ENCODE peak calls at places on chromosomes 12 and 14, in seven cellular contexts. One of them, this sample, is unnamed.

GRCh38 chr14:88481794-88482193 is 73.0 kb downstream of the PTPN21 start:
- DNase-seq in heart left ventricle: peak; percentile 37
- DNase-seq in SK-N-SH: no peak
- DNase-seq in kidney: no peak
- DNase-seq in neural progenitor cell: no peak
- DNase-seq in CD8-positive, alpha-beta memory T cell: no peak
- DNase-seq in H9: no peak
- DNase-seq in this sample: no peak

GRCh38 chr12:6778212-6778570 is 5.9 kb downstream of the LAG3 start:
- DNase-seq in kidney: peak; percentile 84
- DNase-seq in heart left ventricle: peak; percentile 73
- DNase-seq in H9: peak; percentile 74
- DNase-seq in SK-N-SH: no peak
- DNase-seq in neural progenitor cell: peak; percentile 57
- DNase-seq in CD8-positive, alpha-beta memory T cell: no peak
- DNase-seq in this sample: no peak

GRCh38 chr12:88934163-88934747 is 354.0 kb upstream of the KITLG start:
- DNase-seq in CD8-positive, alpha-beta memory T cell: no peak
- DNase-seq in SK-N-SH: no peak
- DNase-seq in heart left ventricle: no peak
- DNase-seq in neural progenitor cell: no peak
- DNase-seq in kidney: no peak
- DNase-seq in H9: no peak
- DNase-seq in this sample: peak; percentile 71

GRCh38 chr14:98955036-98955740 is 316.8 kb downstream of the BCL11B start:
- DNase-seq in neural progenitor cell: no peak
- DNase-seq in kidney: no peak
- DNase-seq in H9: no peak
- DNase-seq in heart left ventricle: no peak
- DNase-seq in CD8-positive, alpha-beta memory T cell: no peak
- DNase-seq in SK-N-SH: no peak
- DNase-seq in this sample: no peak

GRCh38 chr12:104648746-104649145 is 192.0 kb downstream of the CHST11 start:
- DNase-seq in CD8-positive, alpha-beta memory T cell: no peak
- DNase-seq in neural progenitor cell: no peak
- DNase-seq in heart left ventricle: no peak
- DNase-seq in SK-N-SH: peak; percentile 39
- DNase-seq in H9: no peak
- DNase-seq in kidney: no peak
- DNase-seq in this sample: no peak

GRCh38 chr12:7512528-7512927 is 9.0 kb upstream of the CD163 start:
- DNase-seq in heart left ventricle: no peak
- DNase-seq in kidney: no peak
- DNase-seq in SK-N-SH: no peak
- DNase-seq in CD8-positive, alpha-beta memory T cell: no peak
- DNase-seq in H9: peak; percentile 52
- DNase-seq in neural progenitor cell: no peak
- DNase-seq in this sample: peak; percentile 39

GRCh38 chr12:53720946-53721345 is 6.3 kb downstream of the CALCOCO1 start:
- DNase-seq in kidney: no peak
- DNase-seq in CD8-positive, alpha-beta memory T cell: no peak
- DNase-seq in neural progenitor cell: no peak
- DNase-seq in SK-N-SH: no peak
- DNase-seq in heart left ventricle: no peak
- DNase-seq in H9: no peak
- DNase-seq in this sample: no peak

GRCh38 chr14:67971627-67972625 is 152.3 kb downstream of the RAD51B start:
- DNase-seq in kidney: no peak
- DNase-seq in SK-N-SH: peak; percentile 1
- DNase-seq in H9: no peak
- DNase-seq in heart left ventricle: no peak
- DNase-seq in CD8-positive, alpha-beta memory T cell: no peak
- DNase-seq in neural progenitor cell: no peak
- DNase-seq in this sample: peak; percentile 66

GRCh38 chr14:68924392-68925158 is 54.5 kb downstream of the ACTN1 start:
- DNase-seq in heart left ventricle: peak; percentile 59
- DNase-seq in SK-N-SH: no peak
- DNase-seq in kidney: no peak
- DNase-seq in neural progenitor cell: peak; percentile 58
- DNase-seq in H9: no peak
- DNase-seq in CD8-positive, alpha-beta memory T cell: no peak
- DNase-seq in this sample: no peak

GRCh38 chr12:42884116-42884515 is 294.6 kb upstream of the PRICKLE1 start:
- DNase-seq in CD8-positive, alpha-beta memory T cell: no peak
- DNase-seq in SK-N-SH: no peak
- DNase-seq in H9: no peak
- DNase-seq in kidney: no peak
- DNase-seq in heart left ventricle: no peak
- DNase-seq in neural progenitor cell: no peak
- DNase-seq in this sample: no peak

GRCh38 chr12:12403264-12404248 is 46.7 kb downstream of the BORCS5 start:
- DNase-seq in heart left ventricle: no peak
- DNase-seq in SK-N-SH: no peak
- DNase-seq in CD8-positive, alpha-beta memory T cell: no peak
- DNase-seq in H9: no peak
- DNase-seq in kidney: no peak
- DNase-seq in neural progenitor cell: no peak
- DNase-seq in this sample: no peak

GRCh38 chr12:52183544-52183910 is 8.3 kb downstream of the KRT80 start:
- DNase-seq in kidney: no peak
- DNase-seq in H9: no peak
- DNase-seq in SK-N-SH: no peak
- DNase-seq in heart left ventricle: no peak
- DNase-seq in neural progenitor cell: no peak
- DNase-seq in CD8-positive, alpha-beta memory T cell: no peak
- DNase-seq in this sample: no peak

DNA sequence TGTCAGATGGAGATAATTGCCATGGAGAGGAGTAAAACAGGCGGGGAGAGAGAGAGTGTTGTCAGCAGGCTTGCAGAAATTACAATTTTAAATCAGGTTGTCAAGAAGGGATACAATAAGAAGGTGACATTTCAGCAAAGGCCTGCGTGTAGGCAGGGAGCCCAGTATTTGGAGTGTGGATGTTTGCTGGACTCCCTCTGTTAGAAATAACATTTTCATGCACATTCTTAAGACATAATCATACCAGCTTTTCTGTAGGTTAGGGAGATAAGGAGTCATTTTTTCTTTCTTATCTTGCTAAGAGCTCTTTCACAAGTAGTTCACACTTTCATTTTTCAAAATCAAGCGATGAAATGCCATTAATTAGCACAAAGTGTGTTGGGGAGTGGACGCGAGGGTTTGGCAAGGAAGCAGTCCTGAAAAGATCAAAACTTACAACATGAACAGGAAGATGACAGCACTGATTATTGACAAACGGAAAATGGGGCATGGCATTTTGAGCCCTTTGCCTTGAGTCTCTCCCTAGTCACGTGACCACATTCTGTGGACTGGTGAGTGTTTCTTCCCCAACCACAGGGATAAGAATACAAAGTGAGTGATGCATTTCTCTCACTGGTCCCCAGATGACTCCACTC is 160.2 kb downstream of the DAD1 start:
- DNase-seq in CD8-positive, alpha-beta memory T cell: no peak
- DNase-seq in SK-N-SH: no peak
- DNase-seq in H9: no peak
- DNase-seq in heart left ventricle: no peak
- DNase-seq in neural progenitor cell: no peak
- DNase-seq in kidney: no peak
- DNase-seq in this sample: peak; percentile 62
- H3K27ac ChIP-seq in CD8-positive, alpha-beta memory T cell: no peak overlapping the region
- H3K27ac ChIP-seq in SK-N-SH: no peak overlapping the region
- H3K27ac ChIP-seq in H9: no peak overlapping the region
- H3K27ac ChIP-seq in heart left ventricle: peak overlapping the region; percentile 61
- H3K27ac ChIP-seq in neural progenitor cell: no peak overlapping the region
- H3K27ac ChIP-seq in kidney: no peak overlapping the region
- H3K27ac ChIP-seq in this sample: no peak overlapping the region

DNA sequence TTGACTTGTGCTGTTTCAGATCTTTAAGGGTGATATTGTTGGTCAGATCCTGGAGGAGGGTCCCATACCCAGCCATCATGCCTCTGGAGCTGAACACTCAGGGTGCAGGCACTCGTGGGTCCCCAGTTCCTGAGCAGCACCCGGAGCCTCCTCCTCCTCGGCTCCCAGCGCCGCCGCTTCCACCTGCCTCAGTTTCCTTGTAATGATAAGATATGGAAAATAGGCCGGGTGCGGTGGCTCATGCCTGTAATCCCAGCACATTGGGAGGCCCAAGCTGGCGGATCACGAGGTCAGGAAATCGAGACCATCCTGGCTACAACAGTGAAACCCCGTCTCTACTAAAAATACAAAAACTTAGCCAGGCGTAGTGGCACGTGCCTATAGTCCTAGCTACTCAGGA is 20.2 kb upstream of the AEBP2 start:
- DNase-seq in H9: peak; percentile 21
- DNase-seq in neural progenitor cell: no peak
- DNase-seq in heart left ventricle: no peak
- DNase-seq in SK-N-SH: no peak
- DNase-seq in CD8-positive, alpha-beta memory T cell: no peak
- DNase-seq in kidney: no peak
- DNase-seq in this sample: no peak
- H3K4me1 ChIP-seq in H9: no peaks in the 10 kb centered on the region
- H3K4me1 ChIP-seq in neural progenitor cell: no peaks in the 10 kb centered on the region
- H3K4me1 ChIP-seq in heart left ventricle: no peaks in the 10 kb centered on the region
- H3K4me1 ChIP-seq in SK-N-SH: no peaks in the 10 kb centered on the region
- H3K4me1 ChIP-seq in CD8-positive, alpha-beta memory T cell: no peaks in the 10 kb centered on the region
- H3K4me1 ChIP-seq in kidney: no peaks in the 10 kb centered on the region
- H3K4me1 ChIP-seq in this sample: no peaks in the 10 kb centered on the region

GRCh38 chr14:60931206-60931605 is 49.7 kb downstream of the TRMT5 start:
- DNase-seq in CD8-positive, alpha-beta memory T cell: no peak
- DNase-seq in neural progenitor cell: peak; percentile 37
- DNase-seq in SK-N-SH: no peak
- DNase-seq in kidney: no peak
- DNase-seq in heart left ventricle: no peak
- DNase-seq in H9: no peak
- DNase-seq in this sample: peak; percentile 13
- H3K27ac ChIP-seq in CD8-positive, alpha-beta memory T cell: no peak overlapping the region
- H3K27ac ChIP-seq in neural progenitor cell: no peak overlapping the region
- H3K27ac ChIP-seq in SK-N-SH: no peak overlapping the region
- H3K27ac ChIP-seq in kidney: no peak overlapping the region
- H3K27ac ChIP-seq in heart left ventricle: no peak overlapping the region
- H3K27ac ChIP-seq in H9: no peak overlapping the region
- H3K27ac ChIP-seq in this sample: no peak overlapping the region

GRCh38 chr14:75244121-75244520 is 34.5 kb upstream of the FOS start:
- DNase-seq in neural progenitor cell: no peak
- DNase-seq in kidney: no peak
- DNase-seq in heart left ventricle: no peak
- DNase-seq in CD8-positive, alpha-beta memory T cell: no peak
- DNase-seq in H9: no peak
- DNase-seq in SK-N-SH: no peak
- DNase-seq in this sample: no peak
- H3K4me1 ChIP-seq in neural progenitor cell: peaks cover 4% of the 10 kb centered on the region
- H3K4me1 ChIP-seq in kidney: no peaks in the 10 kb centered on the region
- H3K4me1 ChIP-seq in heart left ventricle: no peaks in the 10 kb centered on the region
- H3K4me1 ChIP-seq in CD8-positive, alpha-beta memory T cell: peaks cover 33% of the 10 kb centered on the region
- H3K4me1 ChIP-seq in H9: no peaks in the 10 kb centered on the region
- H3K4me1 ChIP-seq in SK-N-SH: peaks cover 7% of the 10 kb centered on the region
- H3K4me1 ChIP-seq in this sample: no peaks in the 10 kb centered on the region

DNA sequence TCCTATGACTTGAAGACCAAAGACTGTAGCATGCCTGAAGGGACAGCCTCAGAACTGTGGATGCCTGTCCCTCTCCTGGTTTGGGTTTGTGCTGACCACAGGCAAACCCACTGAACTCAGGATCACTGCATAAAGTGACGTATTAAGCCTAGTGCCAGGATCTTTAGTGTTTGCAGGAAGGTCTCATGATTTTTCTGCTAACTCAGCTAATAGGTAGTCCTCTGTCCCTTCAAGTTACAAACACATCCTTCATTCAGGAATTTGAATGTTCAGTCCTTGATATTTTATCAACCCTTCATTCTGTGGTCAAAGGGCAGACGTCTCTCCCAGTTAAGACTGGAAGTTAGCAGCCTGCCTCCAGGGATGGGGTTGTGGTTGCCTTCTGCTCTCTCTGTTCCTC is 10.3 kb upstream of the OAS3 start:
- DNase-seq in CD8-positive, alpha-beta memory T cell: no peak
- DNase-seq in neural progenitor cell: no peak
- DNase-seq in kidney: no peak
- DNase-seq in H9: no peak
- DNase-seq in heart left ventricle: no peak
- DNase-seq in SK-N-SH: no peak
- DNase-seq in this sample: no peak
- H3K27ac ChIP-seq in CD8-positive, alpha-beta memory T cell: no peak overlapping the region
- H3K27ac ChIP-seq in neural progenitor cell: no peak overlapping the region
- H3K27ac ChIP-seq in kidney: no peak overlapping the region
- H3K27ac ChIP-seq in H9: no peak overlapping the region
- H3K27ac ChIP-seq in heart left ventricle: no peak overlapping the region
- H3K27ac ChIP-seq in SK-N-SH: no peak overlapping the region
- H3K27ac ChIP-seq in this sample: no peak overlapping the region

This sample was measured in astrocyte.